ENCODE peak calls at places on chromosomes 11 and 22, in five cellular contexts. T, E, R, Q and A are unnamed samples.

GRCh38 chr11:34594603-34595002 is 26.3 kb upstream of the EHF start:
- DNase-seq in E (no peak), R (no peak), T (no peak), Q (no peak), A (no peak)

GRCh38 chr11:126354631-126355323 is 709 bp upstream of the ST3GAL4 start:
- DNase-seq in T (no peak), R (peak; percentile 32), E (no peak), Q (no peak), A (no peak)

GRCh38 chr11:1555713-1556153 is 16.3 kb downstream of the DUSP8 start:
- DNase-seq in E (no peak), T (no peak), R (no peak), Q (no peak), A (no peak)

GRCh38 chr11:117595440-117595839 is 201.6 kb downstream of the DSCAML1 start:
- DNase-seq in Q (no peak), E (no peak), R (no peak), T (no peak), A (no peak)

GRCh38 chr11:114307524-114308203 is 11.5 kb downstream of the NNMT start:
- DNase-seq in T (peak; percentile 73), E (no peak), R (peak; percentile 54), Q (no peak), A (peak; percentile 85)

GRCh38 chr22:44597616-44598015 is 99.6 kb upstream of the RTL6 start:
- DNase-seq in E (no peak), T (no peak), Q (no peak), R (no peak), A (no peak)

GRCh38 chr11:11230802-11231562 is 122.1 kb downstream of the CSNK2A3 start:
- DNase-seq in T (no peak), Q (no peak), R (no peak), E (no peak), A (peak; percentile 5)

GRCh38 chr11:11982975-11983374 is 25.5 kb downstream of the DKK3 start:
- DNase-seq in T (no peak), R (no peak), E (no peak), Q (no peak), A (peak; percentile 32)

GRCh38 chr11:64094463-64095223 is 58.9 kb downstream of the FLRT1 start:
- DNase-seq in E (peak; percentile 22), T (no peak), Q (no peak), R (no peak), A (peak; percentile 97)

GRCh38 chr11:119843760-119844330 is 114.8 kb upstream of the NECTIN1 start:
- DNase-seq in E (peak; percentile 17), Q (no peak), R (no peak), T (no peak), A (peak; percentile 32)

GRCh38 chr11:36509265-36509664 is 807 bp downstream of the TRAF6 start:
- DNase-seq in Q (peak; percentile 23), E (no peak), R (no peak), T (no peak), A (no peak)

GRCh38 chr22:44025171-44026065 is 1.3 kb downstream of the PARVB start:
- DNase-seq in T (peak; percentile 19), Q (no peak), E (peak; percentile 83), R (peak; percentile 60), A (no peak)

GRCh38 chr11:120209750-120210650 is 832 bp upstream of the OAF start:
- DNase-seq in T (no peak), R (no peak), Q (no peak), E (no peak), A (no peak)

GRCh38 chr22:48779661-48780596 is 1047.7 kb downstream of the BRD1 start:
- DNase-seq in T (no peak), R (no peak), Q (no peak), E (no peak), A (no peak)

GRCh38 chr11:60334005-60334620 is 7.1 kb downstream of the MS4A6E start:
- DNase-seq in Q (peak; percentile 33), R (peak; percentile 42), T (no peak), E (peak; percentile 67), A (peak; percentile 59)

GRCh38 chr11:1382831-1383607 is 6.7 kb upstream of the BRSK2 start:
- DNase-seq in R (peak; percentile 87), Q (peak; percentile 65), E (peak; percentile 87), T (peak; percentile 66), A (peak; percentile 75)

GRCh38 chr22:20725987-20726558 is 47.8 kb upstream of the SERPIND1 start:
- DNase-seq in Q (no peak), R (no peak), E (no peak), T (no peak), A (peak; percentile 15)

GRCh38 chr22:47084226-47084625 is 321.8 kb downstream of the TBC1D22A start:
- DNase-seq in R (no peak), T (no peak), E (no peak), Q (no peak), A (no peak)

GRCh38 chr11:69700278-69701140 is 3.3 kb downstream of the FGF19 start:
- DNase-seq in Q (no peak), E (no peak), T (no peak), R (peak; percentile 86), A (peak; percentile 32)

GRCh38 chr11:57406337-57406904 is 16.0 kb upstream of the PRG2 start:
- DNase-seq in E (no peak), T (no peak), R (peak; percentile 38), Q (no peak), A (peak; percentile 74)

GRCh38 chr22:19641254-19641982 is 72.9 kb upstream of the SEPTIN5 start:
- DNase-seq in R (no peak), Q (no peak), E (no peak), T (no peak), A (peak; percentile 9)

GRCh38 chr22:36753120-36753802 is 22.7 kb downstream of the IFT27 start:
- DNase-seq in Q (no peak), R (no peak), T (no peak), E (peak; percentile 22), A (no peak)

DNA sequence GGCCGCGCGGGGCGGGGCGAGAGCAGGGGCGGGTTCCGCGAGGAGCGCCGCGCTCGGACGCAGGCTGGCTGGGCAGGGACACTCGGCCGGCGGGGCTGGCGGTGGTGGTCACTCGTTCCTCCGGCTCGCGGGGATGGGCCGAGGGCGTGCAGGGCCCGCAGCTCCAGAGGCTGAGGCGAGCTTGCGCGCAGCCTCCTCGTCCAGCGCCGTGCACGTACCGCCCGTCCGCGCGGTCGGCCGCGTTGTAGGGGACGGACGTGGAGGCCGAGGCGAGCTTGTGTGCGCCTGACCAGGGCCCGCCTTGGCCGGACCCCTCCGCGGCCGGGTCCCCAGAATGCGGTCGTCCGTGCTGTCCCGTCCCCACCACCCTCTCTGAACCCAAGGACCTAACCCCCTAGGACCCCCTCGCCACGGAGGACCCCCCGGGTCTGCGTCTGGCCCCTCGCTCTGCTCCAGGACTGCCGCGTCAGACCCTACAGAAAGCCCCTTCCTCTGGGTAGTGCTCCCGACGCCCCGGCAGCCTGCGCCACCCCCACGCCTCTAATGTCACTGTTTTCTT is 569 bp upstream of the YPEL1 start:
- DNase-seq in R (no peak), E (no peak), T (no peak), Q (no peak), A (no peak)
- H3K4me3 ChIP-seq in R (peak overlapping the region; percentile 52), E (peak overlapping the region; percentile 28), T (peak overlapping the region; percentile 70), Q (no peak overlapping the region), A (no peak overlapping the region)

GRCh38 chr11:100638648-100639047 is 48.4 kb upstream of the ARHGAP42 start:
- DNase-seq in R (no peak), Q (no peak), T (no peak), E (no peak), A (no peak)
- H3K27me3 ChIP-seq in R (no peaks in the 10 kb centered on the region), Q (no peaks in the 10 kb centered on the region), T (no peaks in the 10 kb centered on the region), E (no peaks in the 10 kb centered on the region), A (no peaks in the 10 kb centered on the region)

GRCh38 chr11:77729063-77729462 is 91.5 kb downstream of the RSF1 start:
- DNase-seq in T (no peak), E (no peak), Q (no peak), R (no peak), A (no peak)
- H3K36me3 ChIP-seq in T (no peaks in the 10 kb centered on the region), E (no peaks in the 10 kb centered on the region), Q (peaks cover 38% of the 10 kb centered on the region), R (peaks cover 12% of the 10 kb centered on the region), A (peaks cover 28% of the 10 kb centered on the region)

GRCh38 chr11:131910491-131911387 is 540.3 kb downstream of the NTM start:
- DNase-seq in E (no peak), T (no peak), Q (no peak), R (no peak), A (peak; percentile 53)

GRCh38 chr11:131909426-131910200 is 539.2 kb downstream of the NTM start:
- DNase-seq in R (no peak), E (no peak), Q (no peak), T (no peak), A (no peak)

GRCh38 chr11:131914299-131914902 is 544.0 kb downstream of the NTM start:
- DNase-seq in E (no peak), R (no peak), Q (no peak), T (no peak), A (no peak)

GRCh38 chr11:131913267-131913666 is 542.9 kb downstream of the NTM start:
- DNase-seq in Q (no peak), T (no peak), E (no peak), R (no peak), A (no peak)

DNA sequence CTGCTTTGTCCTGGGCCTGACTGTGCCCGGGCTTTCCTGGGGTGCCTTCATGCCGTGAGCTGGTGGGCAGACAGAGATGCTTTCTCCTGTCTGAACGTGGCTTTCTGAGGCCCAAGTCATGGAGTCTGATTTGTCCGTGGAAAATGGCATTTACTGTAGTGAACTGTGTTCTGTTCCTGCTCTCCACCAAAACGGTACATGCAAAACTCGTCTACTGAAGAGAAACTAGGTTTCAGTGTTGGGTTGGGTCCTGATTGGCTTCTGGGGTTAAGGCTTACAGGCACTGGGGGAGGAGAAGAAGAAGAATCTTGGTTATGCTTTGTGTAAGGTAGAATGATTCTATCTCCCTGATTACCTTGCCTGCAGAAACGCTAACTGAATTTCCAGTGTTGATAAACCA is 541.7 kb downstream of the NTM start:
- DNase-seq in Q (no peak), T (no peak), R (no peak), E (no peak), A (no peak)
- H3K4me3 ChIP-seq in Q (no peak overlapping the region), T (no peak overlapping the region), R (no peak overlapping the region), E (no peak overlapping the region), A (no peak overlapping the region)

DNA sequence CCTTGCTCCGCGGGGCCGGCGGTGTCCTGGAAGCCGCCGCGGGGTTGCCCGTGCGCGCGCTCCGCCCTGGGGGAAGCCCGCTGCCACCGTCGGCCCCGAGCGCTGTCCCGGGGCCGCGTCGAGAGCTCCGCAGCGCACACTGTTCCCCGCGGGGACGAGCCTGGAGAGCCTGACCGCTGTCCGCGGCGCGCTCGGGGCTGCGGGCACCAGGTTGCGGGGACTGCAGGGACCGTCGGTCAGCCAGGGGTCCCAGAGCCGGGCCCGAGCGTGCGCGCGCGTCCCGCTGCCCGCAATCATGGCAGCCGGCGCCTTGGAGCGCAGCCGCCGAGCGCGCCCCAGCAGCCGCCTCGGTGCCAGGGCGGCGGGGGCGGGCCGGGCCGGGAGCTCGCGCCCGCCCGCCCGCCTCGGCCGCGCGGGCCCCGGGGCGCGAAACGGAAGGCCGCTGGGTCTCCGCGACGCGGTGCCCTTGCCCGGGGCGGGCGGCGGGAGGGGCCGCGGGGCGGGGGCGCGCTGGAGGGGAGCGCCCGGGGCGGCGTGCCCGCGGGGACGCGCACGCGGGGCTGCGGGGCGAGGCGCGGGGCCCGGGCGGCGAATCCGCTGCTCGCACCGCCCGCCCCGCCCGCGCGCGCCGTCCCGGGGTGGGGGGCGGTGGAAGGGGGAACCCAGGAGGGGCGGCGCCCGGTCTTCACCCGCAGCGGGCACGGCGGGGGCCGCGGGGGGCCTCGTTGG is 79.4 kb upstream of the PPARA start:
- DNase-seq in T (no peak), Q (peak; percentile 11), R (peak; percentile 83), E (peak; percentile 68), A (no peak)
- H3K27me3 ChIP-seq in T (no peaks in the 10 kb centered on the region), Q (peaks cover 7% of the 10 kb centered on the region), R (no peaks in the 10 kb centered on the region), E (no peaks in the 10 kb centered on the region), A (no peaks in the 10 kb centered on the region)

GRCh38 chr11:62599069-62599696 is 2.5 kb downstream of the MTA2 start:
- DNase-seq in T (peak; percentile 94), Q (peak; percentile 98), R (peak; percentile 97), E (peak; percentile 94), A (peak; percentile 91)
- H3K36me3 ChIP-seq in T (peaks cover 10% of the 10 kb centered on the region), Q (peaks cover 49% of the 10 kb centered on the region), R (peaks cover 43% of the 10 kb centered on the region), E (no peaks in the 10 kb centered on the region), A (peaks cover 65% of the 10 kb centered on the region)

GRCh38 chr11:73596547-73596946 is 1.4 kb downstream of the FAM168A start:
- DNase-seq in E (no peak), T (no peak), R (no peak), Q (no peak), A (no peak)
- H3K4me3 ChIP-seq in E (no peak overlapping the region), T (peak overlapping the region; percentile 77), R (peak overlapping the region; percentile 91), Q (peak overlapping the region; percentile 69), A (peak overlapping the region; percentile 81)